ENCODE peak calls at places on chromosomes 11 and 22, in nine cellular contexts. B, Y, W, X, K, Q, E, S and P are unnamed samples.

GRCh38 chr11:115720537-115721308 is 216.5 kb upstream of the CADM1 start:
- DNase-seq in E (no peak), X (no peak), K (no peak), Y (no peak), B (no peak), Q (no peak), W (no peak), S (no peak), P (no peak)

GRCh38 chr11:128380280-128380604 is 207.1 kb downstream of the ETS1 start:
- DNase-seq in E (no peak), S (no peak), X (no peak), Y (no peak), B (no peak), K (no peak), W (no peak), Q (no peak), P (no peak)

GRCh38 chr22:26711205-26711958 is 54.0 kb downstream of the MIAT start:
- DNase-seq in Q (peak; percentile 35), W (no peak), S (no peak), Y (peak; percentile 62), E (no peak), K (no peak), B (no peak), X (no peak), P (no peak)

GRCh38 chr22:24427500-24428164 is at the start of gene ADORA2A:
- DNase-seq in X (no peak), Y (no peak), Q (peak; percentile 84), B (no peak), S (peak; percentile 54), E (no peak), K (no peak), W (peak; percentile 30), P (peak; percentile 96)

GRCh38 chr11:124581817-124582216 is 12.0 kb downstream of the OR8A1 start:
- DNase-seq in Y (no peak), Q (no peak), S (no peak), X (no peak), W (no peak), E (no peak), B (no peak), K (no peak), P (no peak)

GRCh38 chr11:7671347-7671746 is 2.0 kb downstream of the CYB5R2 start:
- DNase-seq in Y (no peak), X (no peak), Q (no peak), W (no peak), S (no peak), B (no peak), E (no peak), K (no peak), P (no peak)

GRCh38 chr22:41367039-41367679 is 14.6 kb upstream of the TEF start:
- DNase-seq in W (peak; percentile 98), K (peak; percentile 71), B (peak; percentile 87), Y (peak; percentile 96), X (peak; percentile 57), S (no peak), Q (peak; percentile 95), E (peak; percentile 98), P (peak; percentile 47)

GRCh38 chr22:36425977-36426523 is 38.3 kb upstream of the MYH9 start:
- DNase-seq in E (peak; percentile 47), B (no peak), S (no peak), Y (peak; percentile 53), W (peak; percentile 56), K (no peak), X (peak; percentile 53), Q (no peak), P (no peak)

GRCh38 chr11:32610926-32611325 is 27.3 kb downstream of the EIF3M start:
- DNase-seq in B (no peak), Y (no peak), S (no peak), X (no peak), K (no peak), Q (no peak), E (no peak), W (no peak), P (no peak)

GRCh38 chr22:35606916-35607315 is 10.2 kb downstream of the MB start:
- DNase-seq in K (no peak), Y (no peak), Q (no peak), X (no peak), W (no peak), E (no peak), B (no peak), S (no peak), P (no peak)

GRCh38 chr22:36304429-36304828 is 51.5 kb downstream of the APOL1 start:
- DNase-seq in K (no peak), Y (peak; percentile 29), S (no peak), B (no peak), Q (no peak), X (no peak), W (no peak), E (no peak), P (no peak)

GRCh38 chr22:29517215-29517908 is 36.2 kb downstream of the THOC5 start:
- DNase-seq in S (no peak), Y (no peak), Q (no peak), K (no peak), B (no peak), W (peak; percentile 52), X (no peak), E (no peak), P (no peak)

DNA sequence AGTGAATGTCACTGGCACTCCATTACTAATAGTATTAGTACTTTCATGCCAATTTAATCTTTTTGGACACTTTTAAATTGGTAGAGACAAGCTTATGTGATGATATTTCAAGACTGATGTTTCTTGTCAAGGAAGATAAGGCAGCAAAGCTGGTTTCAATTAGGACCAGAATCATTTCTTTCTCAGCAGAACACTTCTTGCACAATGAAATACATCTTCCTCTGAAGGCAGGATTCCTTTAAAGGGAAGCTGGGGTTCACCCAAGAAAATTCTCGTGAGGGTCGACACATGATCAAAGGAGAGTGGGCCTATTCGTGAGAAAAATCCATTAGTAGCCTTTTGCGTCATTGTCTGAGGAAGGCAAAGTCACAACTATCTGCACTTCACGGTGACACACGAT is 17.6 kb downstream of the TTC12 start:
- DNase-seq in S (no peak), B (no peak), Y (no peak), Q (no peak), K (no peak), E (no peak), X (no peak), W (no peak), P (no peak)
- TF ChIP-seq POLR2A in S (no peak), B (no peak), Y (no peak), Q (no peak), K (no peak), E (no peak), X (no peak), W (no peak), P (no peak)

GRCh38 chr11:61966673-61967176 is 709 bp downstream of the FTH1 start:
- DNase-seq in B (no peak), E (no peak), W (peak; percentile 47), Q (no peak), X (peak; percentile 51), Y (no peak), S (no peak), K (no peak), P (peak; percentile 56)

GRCh38 chr11:61967924-61968757 is 707 bp upstream of the FTH1 start:
- DNase-seq in X (peak; percentile 56), S (no peak), B (no peak), W (peak; percentile 56), E (peak; percentile 50), Y (no peak), Q (peak; percentile 65), K (no peak), P (peak; percentile 78)

GRCh38 chr11:61969391-61969758 is 1.9 kb upstream of the FTH1 start:
- DNase-seq in E (no peak), B (no peak), Q (no peak), X (no peak), S (no peak), K (no peak), W (no peak), Y (no peak), P (no peak)

GRCh38 chr11:61968758-61969390 is 1.4 kb upstream of the FTH1 start:
- DNase-seq in S (no peak), Q (no peak), K (no peak), B (no peak), X (no peak), W (no peak), Y (no peak), E (peak; percentile 13), P (no peak)

GRCh38 chr11:61967177-61967923 is at the start of gene FTH1:
- DNase-seq in S (peak; percentile 62), K (peak; percentile 71), Y (peak; percentile 88), B (peak; percentile 72), X (peak; percentile 95), W (peak; percentile 94), E (peak; percentile 94), Q (peak; percentile 96), P (peak; percentile 97)
- TF ChIP-seq POLR2A in S (peak; percentile 64), K (peak; percentile 84), Y (peak; percentile 98), B (peak; percentile 84), X (peak; percentile 93), W (peak; percentile 100), E (peak; percentile 97), Q (peak; percentile 100), P (peak; percentile 100)

DNA sequence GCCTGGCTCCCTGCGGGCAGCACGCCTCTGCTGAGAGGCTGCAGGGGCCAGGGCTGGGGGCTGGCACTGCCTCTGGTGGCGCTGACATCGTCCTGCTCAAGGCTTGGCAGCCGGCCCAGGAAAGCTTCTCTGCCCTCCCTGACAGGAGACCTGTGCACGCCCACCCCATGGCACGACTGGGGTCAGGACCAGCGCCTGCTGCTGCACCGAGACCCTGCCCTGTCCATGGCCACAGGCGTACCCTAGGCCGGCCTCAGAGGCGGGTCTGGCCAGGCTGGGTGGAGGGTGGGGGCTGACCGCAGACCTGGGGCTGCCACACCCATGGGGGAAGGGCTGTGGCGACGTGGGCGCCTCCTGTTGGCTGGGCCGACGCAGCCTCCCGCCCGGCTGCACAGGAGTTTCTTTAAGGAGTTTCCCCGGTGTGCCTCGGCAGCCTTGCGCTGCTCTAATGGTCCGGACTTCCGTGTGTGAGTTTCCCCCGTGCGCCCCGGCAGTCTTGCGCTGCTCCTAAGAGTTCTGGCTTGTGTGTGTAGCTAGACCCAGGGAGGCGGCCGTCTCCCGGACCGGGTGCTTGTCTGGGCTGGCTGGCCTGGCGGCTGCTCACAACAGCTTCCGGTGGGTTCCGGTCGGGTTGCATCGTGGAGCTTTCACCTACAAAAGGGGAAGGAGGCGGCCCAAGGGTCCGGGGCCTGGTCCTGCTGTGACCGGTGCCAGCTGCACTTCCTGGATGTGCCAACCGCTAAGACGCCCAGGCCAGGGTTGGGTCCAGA is 4.7 kb downstream of the TRABD start:
- DNase-seq in X (peak; percentile 74), S (peak; percentile 81), K (peak; percentile 60), Y (no peak), W (peak; percentile 80), B (no peak), E (peak; percentile 63), Q (peak; percentile 91), P (peak; percentile 92)
- TF ChIP-seq POLR2A in X (peak; percentile 31), S (no peak), K (peak; percentile 23), Y (no peak), W (peak; percentile 38), B (no peak), E (no peak), Q (peak; percentile 84), P (peak; percentile 77)

DNA sequence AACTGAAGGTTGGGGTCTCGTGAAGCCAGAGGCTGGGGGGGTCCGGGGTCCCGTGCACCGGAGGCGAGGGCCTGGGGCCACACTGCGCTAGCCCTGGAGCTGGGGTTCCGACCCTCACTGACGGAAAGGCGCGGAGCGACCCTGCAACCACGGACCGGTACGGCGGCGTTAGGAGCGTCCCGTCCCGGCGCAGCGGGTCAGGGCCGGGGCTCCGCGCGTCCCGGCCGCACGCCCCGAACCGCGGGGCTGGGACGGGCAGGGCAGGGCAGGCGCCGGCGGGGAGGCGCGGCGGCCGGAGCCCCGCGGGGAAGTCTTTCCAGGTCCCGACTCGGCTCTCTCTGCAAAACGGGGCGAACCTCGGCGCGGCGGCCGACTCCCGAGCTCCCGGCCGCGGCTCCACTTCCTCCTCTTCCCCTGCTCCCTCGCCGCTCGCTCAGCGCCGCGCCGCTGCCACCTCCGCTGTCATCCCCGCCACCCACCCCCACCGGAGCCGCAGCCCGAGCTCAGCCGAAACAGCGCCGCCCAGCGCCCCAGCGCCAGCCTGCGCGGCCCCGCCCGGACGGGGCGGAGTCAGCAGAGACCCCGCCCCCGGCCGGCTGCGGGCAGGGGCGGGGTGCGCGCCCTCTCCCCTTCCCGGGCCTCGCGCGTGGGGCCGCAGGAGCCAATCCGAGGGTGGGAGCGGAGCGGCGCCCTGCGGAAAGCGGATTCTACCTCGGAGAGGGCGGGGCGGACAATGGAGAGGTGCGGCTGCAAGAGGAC is at the start of gene GDPD5:
- DNase-seq in S (peak; percentile 29), W (peak; percentile 87), E (peak; percentile 84), Y (peak; percentile 64), Q (peak; percentile 87), X (peak; percentile 76), B (peak; percentile 93), K (peak; percentile 58), P (peak; percentile 89)
- TF ChIP-seq POLR2A in S (no peak), W (peak; percentile 46), E (peak; percentile 53), Y (no peak), Q (peak; percentile 17), X (peak; percentile 37), B (peak; percentile 68), K (no peak), P (peak; percentile 30)